ENCODE peak calls at places on chromosomes 13 and 19, in five cellular contexts. D, Z, E, G and N are unnamed samples.

GRCh38 chr19:58586131-58586765 is 13.1 kb upstream of the MZF1 start:
- DNase-seq in D (no peak), G (peak; percentile 60), Z (no peak), E (no peak), N (no peak)

GRCh38 chr19:4780860-4781259 is 10.7 kb upstream of the FEM1A start:
- DNase-seq in D (no peak), E (no peak), Z (no peak), G (no peak), N (no peak)

GRCh38 chr13:113770441-113770840 is 11.4 kb downstream of the TMEM255B start:
- DNase-seq in E (no peak), D (no peak), G (peak; percentile 38), Z (no peak), N (peak; percentile 46)

GRCh38 chr19:19043881-19044280 is 10.5 kb downstream of the ARMC6 start:
- DNase-seq in G (no peak), D (no peak), Z (no peak), E (no peak), N (no peak)

GRCh38 chr13:112184851-112185371 is 118.0 kb downstream of the SOX1 start:
- DNase-seq in Z (no peak), E (no peak), D (no peak), G (peak; percentile 28), N (no peak)

GRCh38 chr13:21657538-21657937 is 13.3 kb upstream of the FGF9 start:
- DNase-seq in G (no peak), D (no peak), E (no peak), Z (no peak), N (no peak)

GRCh38 chr19:15701757-15702589 is 25.9 kb upstream of the OR10H2 start:
- DNase-seq in E (no peak), Z (no peak), D (no peak), G (no peak), N (no peak)

GRCh38 chr19:46132508-46133100 is 8.1 kb upstream of the IGFL3 start:
- DNase-seq in Z (no peak), E (no peak), G (no peak), D (no peak), N (no peak)

GRCh38 chr13:100542546-100543156 is 45.9 kb downstream of the GGACT start:
- DNase-seq in Z (no peak), D (no peak), G (peak; percentile 21), E (no peak), N (no peak)

GRCh38 chr13:21139374-21139773 is 37.0 kb downstream of the SKA3 start:
- DNase-seq in G (no peak), E (no peak), D (no peak), Z (no peak), N (no peak)

GRCh38 chr13:113926951-113927660 is 46.8 kb downstream of the C13orf46 start:
- DNase-seq in E (no peak), D (peak; percentile 23), G (no peak), Z (peak; percentile 61), N (peak; percentile 49)

GRCh38 chr19:13031917-13032623 is 36.8 kb downstream of the NFIX start:
- DNase-seq in E (no peak), Z (no peak), D (no peak), G (no peak), N (no peak)

GRCh38 chr13:36665630-36666029 is 8.2 kb upstream of the SERTM1 start:
- DNase-seq in D (no peak), E (no peak), G (no peak), Z (no peak), N (no peak)

GRCh38 chr13:111909971-111910671 is 156.8 kb upstream of the SOX1 start:
- DNase-seq in D (no peak), G (peak; percentile 40), Z (no peak), E (no peak), N (peak; percentile 53)

GRCh38 chr19:35322014-35322413 is 7.0 kb upstream of the CD22 start:
- DNase-seq in E (no peak), Z (no peak), G (no peak), D (no peak), N (no peak)

GRCh38 chr19:7533281-7533819 is 2.2 kb upstream of the PNPLA6 start:
- DNase-seq in D (peak; percentile 61), E (no peak), G (peak; percentile 92), Z (no peak), N (peak; percentile 84)

GRCh38 chr13:114264886-114265611 is 16.4 kb upstream of the UPF3A start:
- DNase-seq in D (no peak), E (no peak), Z (no peak), G (no peak), N (no peak)

GRCh38 chr13:65555973-65556372 is 1674.2 kb downstream of the PCDH9 start:
- DNase-seq in Z (no peak), E (no peak), D (no peak), G (no peak), N (no peak)

GRCh38 chr13:89721216-89721615 is 1626.3 kb upstream of the MIR17HG start:
- DNase-seq in D (no peak), E (no peak), G (no peak), Z (no peak), N (no peak)

GRCh38 chr13:37701306-37701705 is 102.7 kb upstream of the POSTN start:
- DNase-seq in E (no peak), G (no peak), Z (no peak), D (no peak), N (no peak)

GRCh38 chr13:110215606-110216005 is 91.4 kb downstream of the COL4A1 start:
- DNase-seq in G (no peak), E (no peak), Z (no peak), D (no peak), N (no peak)

GRCh38 chr13:106403280-106403679 is 132.2 kb downstream of the EFNB2 start:
- DNase-seq in Z (no peak), D (no peak), E (no peak), G (no peak), N (no peak)

GRCh38 chr13:106400282-106400681 is 135.2 kb downstream of the EFNB2 start:
- DNase-seq in D (no peak), Z (no peak), E (no peak), G (no peak), N (no peak)

GRCh38 chr13:106398289-106398688 is 137.2 kb downstream of the EFNB2 start:
- DNase-seq in Z (no peak), D (no peak), E (no peak), G (no peak), N (no peak)

GRCh38 chr13:106405731-106406130 is 129.7 kb downstream of the EFNB2 start:
- DNase-seq in E (no peak), Z (no peak), G (no peak), D (no peak), N (no peak)

DNA sequence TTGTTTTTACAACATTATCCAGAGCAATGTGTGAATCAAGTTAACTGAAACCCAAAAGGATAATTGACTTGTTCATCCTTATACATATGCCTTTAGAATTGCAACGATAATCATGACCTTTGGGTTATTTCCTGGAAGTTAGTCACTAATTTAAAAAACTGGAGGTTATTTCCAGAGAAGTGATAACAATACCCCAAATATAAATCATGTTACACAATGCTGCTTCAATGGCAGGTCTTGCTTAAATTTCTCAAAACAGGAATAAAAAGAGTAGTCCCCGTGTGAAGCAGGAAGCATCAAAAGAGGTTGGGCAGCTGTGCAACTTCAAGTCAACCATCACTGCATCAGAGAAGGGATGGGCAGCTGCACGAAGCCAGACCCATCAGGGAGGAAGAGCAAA is 134.4 kb downstream of the EFNB2 start:
- DNase-seq in G (no peak), Z (no peak), E (no peak), D (no peak), N (no peak)
- TF ChIP-seq POLR2AphosphoS5 in G (no peak), Z (no peak), E (no peak), D (no peak), N (no peak)

GRCh38 chr13:74289861-74290260 is 155.7 kb upstream of the KLF12 start:
- DNase-seq in G (no peak), D (no peak), Z (no peak), E (no peak), N (no peak)

GRCh38 chr13:74289130-74289529 is 154.9 kb upstream of the KLF12 start:
- DNase-seq in E (no peak), D (no peak), G (no peak), Z (no peak), N (no peak)

GRCh38 chr13:74287672-74288169 is 153.5 kb upstream of the KLF12 start:
- DNase-seq in E (no peak), G (peak; percentile 87), D (peak; percentile 90), Z (peak; percentile 70), N (peak; percentile 89)

GRCh38 chr13:74288361-74288911 is 154.2 kb upstream of the KLF12 start:
- DNase-seq in E (no peak), Z (no peak), D (peak; percentile 33), G (peak; percentile 66), N (peak; percentile 79)

DNA sequence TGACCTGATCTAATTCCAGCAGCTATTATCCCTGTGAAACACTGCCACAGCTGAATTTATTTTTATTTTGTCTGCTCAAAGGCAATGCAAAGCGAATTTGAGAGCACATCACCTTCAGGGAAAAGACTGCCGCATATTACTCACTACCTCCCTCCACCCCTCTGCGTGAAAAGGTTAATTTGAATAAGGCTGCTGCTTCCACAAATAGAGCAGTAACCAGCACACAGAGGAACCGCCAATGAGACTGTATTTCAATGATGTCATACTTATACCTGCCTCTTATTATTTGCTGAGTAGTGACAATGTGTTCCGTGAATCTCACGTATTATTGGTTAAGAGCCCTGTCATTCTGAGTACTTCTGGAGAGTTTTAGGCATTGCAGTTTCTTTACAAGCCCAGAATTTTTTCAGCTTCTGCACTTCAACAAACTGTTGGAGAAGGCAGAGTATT is 156.1 kb upstream of the KLF12 start:
- DNase-seq in E (no peak), Z (no peak), G (no peak), D (no peak), N (no peak)
- H3K27ac ChIP-seq in E (no peak overlapping the region), Z (no peak overlapping the region), G (peak overlapping the region; percentile 58), D (peak overlapping the region; percentile 64), N (peak overlapping the region; percentile 63)

GRCh38 chr19:50657672-50658437 is 8.6 kb downstream of the C19orf81 start:
- DNase-seq in G (peak; percentile 90), D (peak; percentile 74), E (peak; percentile 98), Z (peak; percentile 89), N (peak; percentile 83)
- H3K4me3 ChIP-seq in G (no peak overlapping the region), D (peak overlapping the region; percentile 5), E (peak overlapping the region; percentile 80), Z (peak overlapping the region; percentile 42), N (no peak overlapping the region)

GRCh38 chr19:803686-804418 is 6.6 kb downstream of the PTBP1 start:
- DNase-seq in E (no peak), G (no peak), D (no peak), Z (no peak), N (no peak)
- TF ChIP-seq POLR2AphosphoS5 in E (peak; percentile 62), G (no peak), D (no peak), Z (no peak), N (peak; percentile 45)